ENCODE peak calls at places on chromosome 3, in six cellular contexts. C is Peyer's patch, W is RWPE2, A is fibroblast of lung, L is uterus, D is adrenal gland. V is an unnamed sample.

GRCh38 chr3:99114565-99115291 is 213.2 kb upstream of the DCBLD2 start:
- DNase-seq in D (peak; percentile 28), A (peak; percentile 49), L (no peak), C (no peak), W (no peak), V (no peak)

GRCh38 chr3:16890605-16891333 is 6.0 kb downstream of the PLCL2 start:
- DNase-seq in C (no peak), L (no peak), A (peak; percentile 38), W (no peak), D (no peak), V (no peak)

GRCh38 chr3:89300976-89301375 is 193.6 kb downstream of the EPHA3 start:
- DNase-seq in L (no peak), W (no peak), C (no peak), A (peak; percentile 29), D (no peak), V (no peak)

GRCh38 chr3:59192473-59192872 is 142.6 kb upstream of the CFAP20DC start:
- DNase-seq in D (no peak), W (no peak), A (peak; percentile 94), C (no peak), L (no peak), V (no peak)

GRCh38 chr3:49351521-49352011 is 6.6 kb downstream of the GPX1 start:
- DNase-seq in D (peak; percentile 37), W (no peak), A (peak; percentile 91), L (no peak), C (no peak), V (no peak)

GRCh38 chr3:184941408-184941807 is 129.4 kb downstream of the VPS8 start:
- DNase-seq in A (no peak), L (no peak), D (no peak), C (no peak), W (no peak), V (no peak)

GRCh38 chr3:142866841-142867631 is 21.8 kb downstream of the PCOLCE2 start:
- DNase-seq in C (no peak), A (no peak), W (no peak), D (no peak), L (no peak), V (no peak)

GRCh38 chr3:85007195-85008094 is 48.7 kb downstream of the CADM2 start:
- DNase-seq in D (no peak), L (no peak), W (no peak), A (no peak), C (no peak), V (no peak)

GRCh38 chr3:94070341-94070911 is 7.6 kb downstream of the NSUN3 start:
- DNase-seq in D (no peak), C (no peak), W (no peak), L (no peak), A (no peak), V (no peak)

GRCh38 chr3:189096092-189096491 is 75.7 kb upstream of the TPRG1 start:
- DNase-seq in C (no peak), W (no peak), A (no peak), L (no peak), D (no peak), V (no peak)

GRCh38 chr3:31624054-31624709 is 91.5 kb downstream of the STT3B start:
- DNase-seq in A (no peak), L (no peak), W (no peak), C (no peak), D (no peak), V (no peak)

GRCh38 chr3:17799312-17799711 is 56.9 kb upstream of the TBC1D5 start:
- DNase-seq in C (no peak), W (no peak), L (no peak), D (no peak), A (no peak), V (no peak)

GRCh38 chr3:84742915-84743314 is 215.9 kb upstream of the CADM2 start:
- DNase-seq in A (no peak), L (no peak), C (no peak), W (no peak), D (no peak), V (no peak)

GRCh38 chr3:143975549-143976152 is 4.0 kb downstream of the DIPK2A start:
- DNase-seq in A (peak; percentile 66), W (no peak), C (no peak), L (no peak), D (peak; percentile 14), V (no peak)

GRCh38 chr3:181329024-181329423 is 339.5 kb upstream of the DNAJC19 start:
- DNase-seq in W (no peak), A (no peak), C (no peak), D (no peak), L (no peak), V (no peak)

GRCh38 chr3:181330257-181330656 is 340.7 kb upstream of the DNAJC19 start:
- DNase-seq in W (no peak), A (no peak), C (no peak), D (no peak), L (no peak), V (no peak)

GRCh38 chr3:181326637-181327223 is 337.2 kb upstream of the DNAJC19 start:
- DNase-seq in L (no peak), D (no peak), W (no peak), C (no peak), A (peak; percentile 30), V (no peak)

GRCh38 chr3:181330821-181331563 is 341.5 kb upstream of the DNAJC19 start:
- DNase-seq in C (no peak), A (peak; percentile 56), W (no peak), L (no peak), D (peak; percentile 9), V (no peak)

GRCh38 chr3:181327349-181327748 is 337.8 kb upstream of the DNAJC19 start:
- DNase-seq in A (no peak), C (no peak), L (no peak), W (no peak), D (no peak), V (no peak)
- H3K4me3 ChIP-seq in A (no peak overlapping the region), C (no peak overlapping the region), L (no peak overlapping the region), W (no peak overlapping the region), D (no peak overlapping the region), V (no peak overlapping the region)

GRCh38 chr3:9474482-9474881 is 77.1 kb downstream of the SETD5 start:
- DNase-seq in C (no peak), W (no peak), A (no peak), L (no peak), D (no peak), V (no peak)

GRCh38 chr3:9473496-9473895 is 76.1 kb downstream of the SETD5 start:
- DNase-seq in W (no peak), L (no peak), D (no peak), A (no peak), C (no peak), V (no peak)

GRCh38 chr3:9467451-9467850 is 70.0 kb downstream of the SETD5 start:
- DNase-seq in C (no peak), A (no peak), L (no peak), W (no peak), D (no peak), V (no peak)

GRCh38 chr3:9468460-9468859 is 71.0 kb downstream of the SETD5 start:
- DNase-seq in L (no peak), C (no peak), A (peak; percentile 9), W (no peak), D (no peak), V (no peak)

DNA sequence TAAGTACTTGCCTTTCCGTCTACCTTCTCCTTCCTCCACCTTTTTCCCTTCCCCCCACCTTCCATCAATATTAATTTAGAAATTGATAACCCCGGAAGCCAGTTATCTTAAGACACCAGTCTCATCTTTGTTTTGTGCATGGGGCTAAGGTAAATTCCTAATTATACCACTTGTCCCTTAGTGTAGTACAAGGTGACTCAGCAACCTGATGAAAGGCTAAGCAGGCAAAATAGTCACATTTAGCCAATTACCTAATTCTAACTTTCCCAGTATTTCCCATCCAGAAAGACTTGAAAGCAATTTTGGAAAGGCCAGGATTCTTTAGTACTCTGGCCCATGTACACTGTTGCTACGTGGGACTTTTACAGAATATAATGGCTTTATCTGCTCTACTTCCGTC is 72.5 kb downstream of the SETD5 start:
- DNase-seq in D (no peak), L (no peak), W (no peak), A (no peak), C (no peak), V (no peak)
- H3K36me3 ChIP-seq in D (peaks cover 90% of the 10 kb centered on the region), L (no peaks in the 10 kb centered on the region), W (peaks cover 100% of the 10 kb centered on the region), A (peaks cover 31% of the 10 kb centered on the region), C (no peaks in the 10 kb centered on the region), V (peaks cover 100% of the 10 kb centered on the region)

GRCh38 chr3:177594096-177594495 is 396.8 kb upstream of the TBL1XR1 start:
- DNase-seq in C (no peak), D (no peak), A (no peak), L (no peak), W (no peak), V (no peak)

GRCh38 chr3:177589921-177590336 is 392.6 kb upstream of the TBL1XR1 start:
- DNase-seq in D (peak; percentile 29), A (peak; percentile 100), L (no peak), C (no peak), W (peak; percentile 72), V (no peak)

GRCh38 chr3:177589041-177589650 is 391.9 kb upstream of the TBL1XR1 start:
- DNase-seq in C (no peak), D (no peak), W (no peak), A (peak; percentile 68), L (no peak), V (no peak)

GRCh38 chr3:177590826-177591225 is 393.5 kb upstream of the TBL1XR1 start:
- DNase-seq in L (no peak), A (peak; percentile 54), D (no peak), W (no peak), C (no peak), V (no peak)

GRCh38 chr3:177591371-177591770 is 394.1 kb upstream of the TBL1XR1 start:
- DNase-seq in A (no peak), C (peak; percentile 54), W (peak; percentile 77), L (no peak), D (peak; percentile 44), V (peak; percentile 64)
- H3K27ac ChIP-seq in A (no peak overlapping the region), C (no peak overlapping the region), W (peak overlapping the region; percentile 97), L (no peak overlapping the region), D (peak overlapping the region; percentile 24), V (peak overlapping the region; percentile 45)

GRCh38 chr3:8505621-8506020 is 4.0 kb downstream of the LMCD1 start:
- DNase-seq in C (no peak), L (peak; percentile 40), D (no peak), W (no peak), A (no peak), V (no peak)
- H3K4me3 ChIP-seq in C (no peak overlapping the region), L (no peak overlapping the region), D (no peak overlapping the region), W (no peak overlapping the region), A (no peak overlapping the region), V (peak overlapping the region; percentile 57)

V was measured in upper lobe of right lung.